ENCODE peak calls at places on chromosomes 11 and 22, in nine cellular contexts. U is activated CD8-positive, alpha-beta T cell treated with anti-CD3 and anti-CD28 coated beads for 36 hours; V is stimulated activated CD4-positive, alpha-beta T cell treated with anti-CD3 and anti-CD28 coated beads, Interleukin-2, amount 100 ng/mL, for 48 hours; W is stromal cell of bone marrow; H is ACHN; K is Karpas-422; T is activated CD4-positive, alpha-beta T cell treated with anti-CD3 and anti-CD28 coated beads, Interleukin-2, amount 10 ng/mL, durations not matched to agents 7 days and 5 days; N is lower leg skin; D is ELR. L is an unnamed sample.

GRCh38 chr11:693415-693831 is 1.6 kb downstream of the DEAF1 start:
- DNase-seq in V (no peak), N (no peak), K (peak), D (peak), H (no peak), T (no peak), W (no peak), U (no peak), L (no peak)

GRCh38 chr11:65295571-65296338 is 18.9 kb upstream of the CDC42EP2 start:
- DNase-seq in U (no peak), W (no peak), N (no peak), V (no peak), D (no peak), H (no peak), T (no peak), K (no peak), L (no peak)

GRCh38 chr11:118398797-118399564 is 2.4 kb upstream of the ATP5MG start:
- DNase-seq in H (no peak), D (peak), W (no peak), N (no peak), T (peak), U (peak), V (no peak), K (peak), L (no peak)

GRCh38 chr11:77037057-77037456 is 2.9 kb downstream of the B3GNT6 start:
- DNase-seq in K (no peak), V (no peak), H (no peak), T (no peak), W (no peak), U (no peak), N (no peak), D (no peak), L (no peak)

GRCh38 chr11:100930185-100930778 is 199.3 kb downstream of the PGR start:
- DNase-seq in N (no peak), H (peak), T (no peak), W (peak), D (peak), K (peak), V (no peak), U (no peak), L (peak)

GRCh38 chr22:31952459-31952858 is 8.1 kb downstream of the YWHAH start:
- DNase-seq in V (no peak), T (no peak), W (peak), N (peak), H (peak), D (peak), K (no peak), U (no peak), L (no peak)

GRCh38 chr11:66032962-66033735 is 6.9 kb upstream of the CATSPER1 start:
- DNase-seq in H (no peak), W (no peak), U (no peak), T (no peak), D (no peak), V (no peak), K (no peak), N (no peak), L (no peak)

GRCh38 chr11:69799582-69799981 is 19.6 kb downstream of the FGF3 start:
- DNase-seq in U (no peak), V (no peak), T (peak), D (peak), W (no peak), K (peak), N (no peak), H (no peak), L (no peak)

GRCh38 chr11:40314327-40314726 is 1145.1 kb downstream of the LRRC4C start:
- DNase-seq in W (no peak), N (no peak), H (no peak), K (no peak), V (no peak), U (no peak), T (no peak), D (no peak), L (peak)

GRCh38 chr11:19918302-19919049 is 205.8 kb downstream of the NAV2 start:
- DNase-seq in D (peak), N (no peak), U (no peak), V (no peak), T (no peak), W (no peak), K (no peak), H (no peak), L (no peak)

GRCh38 chr11:44857490-44857889 is 93.2 kb downstream of the TP53I11 start:
- DNase-seq in W (no peak), K (no peak), T (no peak), V (no peak), D (no peak), N (no peak), H (no peak), U (no peak), L (no peak)

GRCh38 chr11:1742869-1743586 is 7.4 kb downstream of the IFITM10 start:
- DNase-seq in W (no peak), H (no peak), V (no peak), N (no peak), K (no peak), T (no peak), D (no peak), U (no peak), L (no peak)

GRCh38 chr22:30823015-30823370 is 128.3 kb downstream of the OSBP2 start:
- DNase-seq in U (peak), D (peak), V (no peak), N (no peak), W (no peak), T (no peak), K (no peak), H (no peak), L (no peak)

GRCh38 chr11:92852946-92853345 is 116.5 kb upstream of the MTNR1B start:
- DNase-seq in W (no peak), H (no peak), U (no peak), N (peak), T (no peak), V (no peak), D (no peak), K (no peak), L (no peak)

GRCh38 chr11:69102161-69102695 is 53.5 kb downstream of the TPCN2 start:
- DNase-seq in V (no peak), N (no peak), H (no peak), K (no peak), D (no peak), U (no peak), W (no peak), T (no peak), L (no peak)

GRCh38 chr11:4480577-4481539 is 1.6 kb upstream of the OR52K1 start:
- DNase-seq in U (peak), H (no peak), V (no peak), W (peak), D (peak), N (no peak), T (no peak), K (no peak), L (no peak)

L was measured in pons.